ENCODE peak calls at places on chromosome 20, in eight cellular contexts. X is stomach; U is CD8-positive, alpha-beta T cell; D is cardiac muscle cell; T is ovary; B is adrenal gland; O is GM23338; V is hepatocyte. L is an unnamed sample. For H3K4me1 and H3K27me3, the result is how much of the 10 kb centered on the place peaks cover.

GRCh38 chr20:59933296-59933848 is at the start of gene SYCP2:
- DNase-seq in V (peak), T (no peak), U (peak), O (peak), D (no peak), B (peak), X (peak), L (peak)

GRCh38 chr20:32203556-32204484 is 3.7 kb downstream of the PLAGL2 start:
- DNase-seq in D (no peak), V (peak), B (no peak), O (no peak), X (peak), T (no peak), U (no peak), L (peak)

GRCh38 chr20:59992531-59992930 is 34.3 kb downstream of the CDH26 start:
- DNase-seq in B (no peak), X (no peak), O (no peak), T (no peak), V (no peak), U (no peak), D (no peak), L (no peak)

GRCh38 chr20:56765172-56766073 is 136.3 kb downstream of the TFAP2C start:
- DNase-seq in B (no peak), V (no peak), D (no peak), T (no peak), O (no peak), U (no peak), X (no peak), L (no peak)

GRCh38 chr20:31595654-31596411 is 9.3 kb upstream of the ID1 start:
- DNase-seq in U (no peak), D (peak), X (peak), B (peak), V (peak), O (peak), T (peak), L (peak)

GRCh38 chr20:23294166-23294565 is 56.4 kb upstream of the NXT1 start:
- DNase-seq in U (no peak), T (no peak), B (no peak), D (no peak), V (no peak), X (no peak), O (no peak), L (no peak)

GRCh38 chr20:51132286-51132810 is 109.4 kb upstream of the KCNG1 start:
- DNase-seq in T (no peak), O (no peak), U (no peak), D (no peak), B (no peak), V (no peak), X (no peak), L (no peak)

GRCh38 chr20:59405226-59405815 is 104.9 kb downstream of the EDN3 start:
- DNase-seq in V (no peak), U (no peak), X (no peak), D (no peak), T (no peak), O (peak), B (no peak), L (no peak)

GRCh38 chr20:50694379-50695143 is 3.2 kb upstream of the RIPOR3 start:
- DNase-seq in O (no peak), D (no peak), U (no peak), T (no peak), V (no peak), B (no peak), X (no peak), L (no peak)

GRCh38 chr20:21808139-21808538 is 102.7 kb downstream of the PAX1 start:
- DNase-seq in D (no peak), V (no peak), X (no peak), U (no peak), O (no peak), T (no peak), B (no peak), L (no peak)

GRCh38 chr20:48822879-48823385 is 4.9 kb downstream of the PREX1 start:
- DNase-seq in D (no peak), V (no peak), X (no peak), O (no peak), T (no peak), U (no peak), B (no peak), L (no peak)

GRCh38 chr20:50587291-50587961 is 77.2 kb downstream of the PTPN1 start:
- DNase-seq in O (no peak), V (no peak), B (peak), U (no peak), X (no peak), T (peak), D (no peak), L (no peak)

GRCh38 chr20:41061155-41061554 is 32.5 kb downstream of the TOP1 start:
- DNase-seq in T (no peak), U (no peak), D (no peak), V (no peak), X (no peak), B (no peak), O (no peak), L (no peak)

GRCh38 chr20:48635791-48636267 is 192.0 kb downstream of the PREX1 start:
- DNase-seq in B (peak), U (peak), O (peak), X (no peak), D (peak), T (no peak), V (peak), L (peak)

GRCh38 chr20:4451487-4451886 is 270.2 kb upstream of the PRND start:
- DNase-seq in V (no peak), B (no peak), D (no peak), T (no peak), O (no peak), U (no peak), X (no peak), L (no peak)

GRCh38 chr20:61360296-61360695 is 108.2 kb downstream of the CDH4 start:
- DNase-seq in U (no peak), B (no peak), D (no peak), V (no peak), T (no peak), O (no peak), X (no peak), L (no peak)

GRCh38 chr20:9966966-9967365 is 67.8 kb upstream of the ANKEF1 start:
- DNase-seq in D (no peak), T (no peak), B (no peak), U (no peak), X (no peak), O (peak), V (no peak), L (no peak)

GRCh38 chr20:4574356-4574690 is 147.4 kb upstream of the PRND start:
- DNase-seq in D (no peak), T (no peak), U (no peak), X (no peak), O (no peak), B (no peak), V (no peak), L (no peak)

GRCh38 chr20:56422824-56423189 is 10.7 kb downstream of the CASS4 start:
- DNase-seq in T (no peak), X (no peak), V (no peak), O (peak), D (no peak), B (no peak), U (no peak), L (peak)

GRCh38 chr20:50153500-50154377 is at the start of gene PEDS1:
- DNase-seq in D (peak), B (peak), U (peak), T (peak), V (peak), X (peak), O (peak), L (peak)

GRCh38 chr20:64176548-64177419 is 12.5 kb downstream of the MYT1 start:
- DNase-seq in T (no peak), X (no peak), O (peak), D (no peak), B (no peak), V (no peak), U (no peak), L (no peak)

GRCh38 chr20:38278150-38278549 is 17.6 kb upstream of the KIAA1755 start:
- DNase-seq in V (no peak), U (no peak), O (peak), X (no peak), B (no peak), D (no peak), T (no peak), L (no peak)

GRCh38 chr20:33732166-33732970 is 572 bp downstream of the ZNF341 start:
- DNase-seq in X (peak), T (no peak), U (peak), B (peak), O (peak), V (no peak), D (no peak), L (peak)

GRCh38 chr20:13318871-13319521 is 97.9 kb downstream of the ISM1 start:
- DNase-seq in T (no peak), O (no peak), B (no peak), X (no peak), V (no peak), U (no peak), D (no peak), L (no peak)

GRCh38 chr20:48776306-48776705 is 51.5 kb downstream of the PREX1 start:
- DNase-seq in B (no peak), D (no peak), X (no peak), V (no peak), U (no peak), O (no peak), T (no peak), L (no peak)

GRCh38 chr20:49595811-49596545 is 28.0 kb upstream of the PTGIS start:
- DNase-seq in X (no peak), U (no peak), T (no peak), V (no peak), O (no peak), B (no peak), D (no peak), L (no peak)

GRCh38 chr20:54131675-54132611 is 41.8 kb downstream of the CYP24A1 start:
- DNase-seq in O (no peak), D (no peak), T (no peak), X (no peak), B (no peak), U (no peak), V (no peak), L (no peak)

GRCh38 chr20:4483481-4483880 is 238.2 kb upstream of the PRND start:
- DNase-seq in U (no peak), X (no peak), V (no peak), T (no peak), D (no peak), B (no peak), O (no peak), L (no peak)

GRCh38 chr20:51300104-51300503 is 242.4 kb downstream of the NFATC2 start:
- DNase-seq in B (no peak), O (no peak), U (no peak), T (no peak), D (no peak), V (no peak), X (no peak), L (no peak)

GRCh38 chr20:33688938-33689424 is 2.8 kb upstream of the E2F1 start:
- DNase-seq in D (peak), O (no peak), V (no peak), U (no peak), T (no peak), B (no peak), X (peak), L (no peak)

GRCh38 chr20:23551383-23551782 is 16.9 kb downstream of the CST9L start:
- DNase-seq in X (no peak), D (no peak), V (no peak), T (no peak), O (no peak), B (no peak), U (no peak), L (no peak)

GRCh38 chr20:20498081-20498861 is 130.4 kb downstream of the INSM1 start:
- DNase-seq in O (no peak), B (no peak), V (no peak), X (peak), U (no peak), T (no peak), D (no peak), L (no peak)

GRCh38 chr20:11429889-11430580 is 487.7 kb upstream of the BTBD3 start:
- DNase-seq in B (no peak), U (no peak), T (no peak), V (no peak), O (no peak), X (no peak), D (peak), L (no peak)

GRCh38 chr20:54276577-54277169 is 68.8 kb downstream of the PFDN4 start:
- DNase-seq in V (no peak), D (no peak), U (no peak), B (no peak), O (no peak), T (no peak), X (no peak), L (no peak)

GRCh38 chr20:46013826-46014516 is 5.3 kb downstream of the MMP9 start:
- DNase-seq in O (peak), D (peak), T (peak), U (peak), X (peak), V (peak), B (peak), L (no peak)

GRCh38 chr20:47451602-47451904 is 50.1 kb upstream of the NCOA3 start:
- DNase-seq in D (no peak), X (no peak), V (no peak), T (no peak), O (no peak), U (no peak), B (no peak), L (no peak)

GRCh38 chr20:47454298-47455132 is 47.2 kb upstream of the NCOA3 start:
- DNase-seq in O (no peak), V (no peak), T (no peak), X (no peak), D (no peak), U (no peak), B (no peak), L (no peak)

GRCh38 chr20:47453167-47453782 is 48.4 kb upstream of the NCOA3 start:
- DNase-seq in T (no peak), X (no peak), B (no peak), D (no peak), O (no peak), U (no peak), V (peak), L (no peak)

GRCh38 chr20:47455133-47456040 is 46.3 kb upstream of the NCOA3 start:
- DNase-seq in B (no peak), V (peak), X (no peak), O (no peak), T (no peak), U (no peak), D (no peak), L (no peak)

GRCh38 chr20:47452736-47453161 is 48.9 kb upstream of the NCOA3 start:
- DNase-seq in O (no peak), U (no peak), V (no peak), X (no peak), D (no peak), B (no peak), T (no peak), L (no peak)
- H3K4me1 ChIP-seq in O (under half), U (under half), V (under half), X (under half), D (under half), B (under half), T (under half), L (under half)

DNA sequence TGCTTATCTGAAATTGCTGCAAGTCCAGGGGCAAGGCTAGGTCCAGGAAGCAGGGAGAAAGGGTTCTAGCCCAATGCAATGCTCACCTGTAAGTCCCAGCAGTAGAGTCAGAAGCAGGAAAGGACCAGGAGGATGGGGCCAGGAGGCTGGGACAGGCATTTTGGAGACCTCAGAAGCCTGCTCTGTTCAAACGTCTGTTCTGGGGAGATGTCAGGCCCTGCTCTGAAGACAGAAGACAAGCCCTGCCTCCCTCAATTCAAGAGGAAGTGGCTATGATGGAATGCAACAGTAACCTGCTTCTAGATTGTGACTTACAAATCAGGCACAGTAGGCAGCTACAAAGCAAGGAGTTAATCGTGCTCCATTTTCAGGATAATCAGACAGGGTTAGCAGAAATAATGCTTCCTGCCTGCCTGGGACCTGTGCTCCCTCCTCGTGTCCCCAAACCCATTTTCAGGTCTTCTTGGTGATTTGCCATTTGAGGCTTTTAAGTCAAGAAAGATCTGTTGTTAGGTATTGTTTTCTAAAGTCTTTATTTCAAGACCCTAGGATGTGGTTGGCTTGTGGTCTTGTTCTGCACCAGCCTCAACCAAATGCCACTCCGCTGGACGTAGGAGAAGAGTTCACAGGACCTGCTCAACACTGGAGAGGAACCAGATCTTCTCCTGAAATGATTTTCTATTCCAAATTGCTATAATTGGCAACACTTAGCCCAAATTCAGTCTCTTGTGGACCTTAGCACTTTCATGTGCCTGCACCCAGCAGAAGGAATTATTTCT is at the start of gene SIRPG:
- DNase-seq in D (no peak), U (no peak), B (no peak), O (no peak), V (no peak), X (no peak), T (no peak), L (no peak)
- H3K27me3 ChIP-seq in D (under half), U (under half), B (under half), O (under half), V (under half), X (under half), T (under half), L (under half)

DNA sequence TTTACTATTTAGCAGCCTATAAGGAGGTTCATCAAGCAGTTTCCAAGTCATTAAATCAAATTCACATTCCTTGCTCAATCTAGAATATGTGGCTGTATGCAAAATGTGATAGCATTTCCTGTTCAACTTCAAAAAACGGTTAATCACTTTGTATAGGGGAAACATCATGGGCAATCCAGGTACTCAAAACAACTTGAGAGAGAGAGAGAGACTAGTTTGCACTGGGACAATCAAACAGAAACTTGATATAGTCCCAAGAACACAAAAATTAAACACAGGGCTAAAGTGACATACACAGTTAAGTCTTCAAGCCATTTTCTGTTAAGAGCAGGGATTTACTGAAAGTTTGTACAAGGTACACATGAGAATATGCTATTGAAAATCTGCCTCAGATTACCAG is 7.4 kb downstream of the CPNE1 start:
- DNase-seq in V (no peak), X (no peak), U (no peak), B (no peak), T (no peak), D (no peak), O (no peak), L (no peak)
- H3K4me1 ChIP-seq in V (under half), X (half or more), U (half or more), B (half or more), T (under half), D (under half), O (under half), L (under half)

DNA sequence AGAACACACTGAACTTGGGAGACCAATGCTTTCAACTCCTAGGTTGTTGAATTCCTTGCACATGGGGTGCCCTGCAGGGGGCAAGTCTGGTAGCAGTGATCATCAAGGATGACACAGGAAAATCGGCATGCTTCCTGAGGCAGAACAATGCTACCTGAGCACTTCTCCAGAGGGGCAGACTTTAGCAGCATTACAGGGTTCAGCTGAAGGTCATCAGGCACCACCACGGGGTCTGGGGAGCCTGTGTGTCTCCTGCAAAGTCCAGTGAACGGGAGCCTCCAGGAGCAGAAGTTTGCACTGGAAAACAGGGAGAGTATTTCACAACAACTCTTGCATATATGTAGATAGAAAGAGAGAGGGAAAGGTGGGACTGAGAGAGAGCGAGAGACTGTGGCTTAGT is 10.2 kb downstream of the VSX1 start:
- DNase-seq in O (peak), U (no peak), B (no peak), D (no peak), X (peak), V (no peak), T (no peak), L (no peak)
- H3K27me3 ChIP-seq in O (under half), U (under half), B (under half), D (half or more), X (under half), V (half or more), T (under half), L (under half)

GRCh38 chr20:25253606-25254275 is 5.9 kb downstream of the PYGB start:
- DNase-seq in B (no peak), T (no peak), U (no peak), X (no peak), O (no peak), V (peak), D (no peak), L (no peak)

GRCh38 chr20:25254571-25254970 is 6.7 kb downstream of the PYGB start:
- DNase-seq in D (peak), T (no peak), V (no peak), U (no peak), O (no peak), B (no peak), X (no peak), L (no peak)

GRCh38 chr20:25251558-25251957 is 3.7 kb downstream of the PYGB start:
- DNase-seq in V (peak), U (no peak), B (no peak), T (no peak), X (no peak), O (no peak), D (no peak), L (no peak)

GRCh38 chr20:25252226-25252625 is 4.3 kb downstream of the PYGB start:
- DNase-seq in U (no peak), O (no peak), X (no peak), T (no peak), V (peak), B (no peak), D (no peak), L (no peak)

DNA sequence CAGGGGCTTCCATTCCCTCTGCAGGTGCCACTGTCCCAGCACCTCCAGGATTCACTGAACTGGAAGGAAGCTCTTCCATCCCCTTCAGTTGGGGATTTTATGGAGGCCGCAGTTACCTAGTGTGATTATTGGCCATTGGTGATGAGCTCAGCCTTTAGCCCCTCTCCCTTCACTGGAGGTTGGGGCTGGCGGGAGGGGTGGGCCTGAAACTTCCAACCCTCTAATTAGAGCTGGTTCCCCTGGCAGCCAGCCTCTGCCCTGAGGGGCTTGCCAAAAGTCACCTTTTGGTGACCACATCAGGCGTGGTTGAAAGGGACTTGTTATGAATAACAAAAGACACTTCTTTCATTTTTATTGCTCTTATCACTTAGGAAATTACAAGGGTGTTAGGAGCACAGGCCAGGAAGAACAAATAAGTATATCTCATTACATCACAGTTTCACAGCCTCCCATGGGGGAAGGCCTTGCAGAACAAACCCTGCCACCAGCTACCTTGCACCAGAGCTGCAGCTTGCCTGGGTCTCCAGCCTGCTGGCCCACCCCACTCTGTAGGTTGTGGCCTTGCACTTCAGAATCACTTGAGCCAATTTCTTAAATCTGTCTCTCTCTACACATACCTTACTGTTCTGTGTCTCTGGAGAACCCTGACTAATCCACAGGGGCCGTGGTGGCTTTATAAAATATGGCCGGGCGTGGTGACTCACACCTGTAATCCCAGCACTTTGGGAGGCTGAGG is 5.0 kb downstream of the PYGB start:
- DNase-seq in T (no peak), U (no peak), B (no peak), D (no peak), X (no peak), O (no peak), V (peak), L (no peak)
- H3K4me1 ChIP-seq in T (under half), U (under half), B (under half), D (half or more), X (half or more), O (under half), V (under half), L (half or more)

L was measured in heart left ventricle.